ENCODE peak calls at places on chromosomes 2 and 18, in four cellular contexts. U, G, Z and S are unnamed samples.

GRCh38 chr2:239534581-239535412 is 134.0 kb upstream of the HDAC4 start:
- DNase-seq in G (no peak), Z (no peak), U (peak), S (no peak)

GRCh38 chr2:143558665-143559064 is 429.4 kb downstream of the ARHGAP15 start:
- DNase-seq in G (peak), Z (no peak), U (peak), S (no peak)

GRCh38 chr2:197803033-197803444 is 1.4 kb upstream of the PLCL1 start:
- DNase-seq in Z (no peak), U (peak), G (peak), S (no peak)

GRCh38 chr2:79817288-79817687 is 304.4 kb downstream of the CTNNA2 start:
- DNase-seq in Z (no peak), U (no peak), G (no peak), S (no peak)

GRCh38 chr2:207088276-207088675 is 77.5 kb downstream of the KLF7 start:
- DNase-seq in Z (no peak), U (peak), G (no peak), S (no peak)

GRCh38 chr2:230614913-230615332 is 97.7 kb upstream of the CAB39 start:
- DNase-seq in U (no peak), Z (peak), G (peak), S (no peak)

GRCh38 chr2:63698825-63699548 is 110.2 kb downstream of the MDH1 start:
- DNase-seq in U (peak), Z (peak), G (peak), S (peak)

GRCh38 chr2:238158807-238159539 is at the start of gene ERFE:
- DNase-seq in Z (peak), U (peak), G (no peak), S (no peak)

GRCh38 chr2:195694553-195694952 is 37.5 kb downstream of the SLC39A10 start:
- DNase-seq in U (no peak), Z (no peak), G (no peak), S (no peak)

GRCh38 chr2:75790121-75790520 is 79.4 kb upstream of the GCFC2 start:
- DNase-seq in Z (no peak), G (peak), U (peak), S (no peak)

GRCh38 chr2:219402665-219403515 is 15.2 kb upstream of the DNPEP start:
- DNase-seq in Z (peak), U (peak), G (peak), S (no peak)

GRCh38 chr2:80326214-80326613 is 21.7 kb upstream of the LRRTM1 start:
- DNase-seq in Z (no peak), G (peak), U (peak), S (no peak)

GRCh38 chr18:65751145-65752085 is 603 bp downstream of the CDH7 start:
- DNase-seq in G (no peak), U (peak), Z (no peak), S (peak)

GRCh38 chr2:198325359-198325758 is 521.0 kb downstream of the PLCL1 start:
- DNase-seq in G (no peak), Z (no peak), U (no peak), S (no peak)

GRCh38 chr2:44801289-44801675 is 140.2 kb upstream of the SIX3 start:
- DNase-seq in G (no peak), Z (no peak), U (no peak), S (no peak)

GRCh38 chr2:128178650-128179460 is 87.9 kb downstream of the UGGT1 start:
- DNase-seq in Z (peak), U (peak), G (peak), S (no peak)

GRCh38 chr2:24456610-24457556 is 34.2 kb upstream of the NCOA1 start:
- DNase-seq in U (no peak), Z (no peak), G (peak), S (no peak)

GRCh38 chr2:136207030-136207623 is 89.2 kb upstream of the CXCR4 start:
- DNase-seq in G (no peak), U (no peak), Z (peak), S (no peak)

GRCh38 chr2:61671561-61672315 is 133.6 kb upstream of the XPO1 start:
- DNase-seq in G (peak), U (no peak), Z (no peak), S (no peak)

GRCh38 chr2:44201648-44202047 is 33.0 kb downstream of the PPM1B start:
- DNase-seq in G (peak), U (no peak), Z (no peak), S (no peak)

GRCh38 chr18:27763341-27763740 is 413.6 kb downstream of the CDH2 start:
- DNase-seq in G (no peak), U (no peak), Z (no peak), S (no peak)

GRCh38 chr2:10009811-10010781 is 33.3 kb upstream of the KLF11 start:
- DNase-seq in Z (no peak), G (peak), U (no peak), S (no peak)

GRCh38 chr2:44786818-44787214 is 154.7 kb upstream of the SIX3 start:
- DNase-seq in U (no peak), G (no peak), Z (no peak), S (no peak)

GRCh38 chr2:198314559-198315153 is 510.3 kb downstream of the PLCL1 start:
- DNase-seq in U (peak), G (peak), Z (no peak), S (no peak)

GRCh38 chr2:186058604-186059003 is 320.0 kb downstream of the FSIP2 start:
- DNase-seq in G (no peak), U (peak), Z (no peak), S (no peak)

GRCh38 chr2:13020469-13020868 is 303.7 kb downstream of the TRIB2 start:
- DNase-seq in G (no peak), U (no peak), Z (no peak), S (no peak)

GRCh38 chr2:183993052-183993451 is 605.3 kb upstream of the ZNF804A start:
- DNase-seq in Z (no peak), G (no peak), U (no peak), S (no peak)

GRCh38 chr2:67707896-67708295 is 310.8 kb downstream of the ETAA1 start:
- DNase-seq in Z (no peak), G (no peak), U (no peak), S (no peak)

GRCh38 chr2:101193038-101193437 is 41.9 kb upstream of the TBC1D8 start:
- DNase-seq in Z (no peak), U (no peak), G (no peak), S (no peak)

GRCh38 chr2:174939046-174939445 is 66.1 kb downstream of the CHN1 start:
- DNase-seq in U (no peak), Z (no peak), G (peak), S (no peak)

GRCh38 chr2:40384714-40385113 is 67.2 kb downstream of the SLC8A1 start:
- DNase-seq in G (peak), Z (no peak), U (no peak), S (no peak)

GRCh38 chr2:187580462-187581124 is 26.4 kb upstream of the TFPI start:
- DNase-seq in U (peak), G (peak), Z (no peak), S (peak)

GRCh38 chr2:62724886-62725711 is 19.6 kb downstream of the EHBP1 start:
- DNase-seq in Z (no peak), G (no peak), U (peak), S (no peak)

GRCh38 chr2:121288454-121289231 is 3.6 kb upstream of the TFCP2L1 start:
- DNase-seq in G (no peak), U (no peak), Z (no peak), S (no peak)

GRCh38 chr2:10469301-10469700 is 21.2 kb upstream of the ODC1 start:
- DNase-seq in Z (no peak), G (no peak), U (no peak), S (no peak)